ENCODE peak calls at places on chromosomes 13 and 19, in seven cellular contexts. One of them, this sample, is unnamed.

GRCh38 chr13:113835461-113836274 is 28.2 kb downstream of the GAS6 start:
- DNase-seq in AG08395: peak
- DNase-seq in head of caudate nucleus: no peak
- DNase-seq in choroid plexus epithelial cell: peak
- DNase-seq in natural killer cell: no peak
- DNase-seq in activated CD4-positive, alpha-beta T cell treated with anti-CD3 and anti-CD28 coated beads for 1 hour: no peak
- DNase-seq in stimulated activated CD8-positive, alpha-beta memory T cell treated with anti-CD3 and anti-CD28 coated beads, Interleukin-4, amount 100 ng/mL, for 1 hour: no peak
- DNase-seq in this sample: no peak

GRCh38 chr13:89136678-89137077 is 1465.5 kb downstream of the SLITRK5 start:
- DNase-seq in natural killer cell: no peak
- DNase-seq in choroid plexus epithelial cell: peak
- DNase-seq in activated CD4-positive, alpha-beta T cell treated with anti-CD3 and anti-CD28 coated beads for 1 hour: no peak
- DNase-seq in stimulated activated CD8-positive, alpha-beta memory T cell treated with anti-CD3 and anti-CD28 coated beads, Interleukin-4, amount 100 ng/mL, for 1 hour: no peak
- DNase-seq in AG08395: peak
- DNase-seq in head of caudate nucleus: no peak
- DNase-seq in this sample: no peak

GRCh38 chr19:7851623-7852500 is 21.8 kb downstream of the EVI5L start:
- DNase-seq in head of caudate nucleus: peak
- DNase-seq in stimulated activated CD8-positive, alpha-beta memory T cell treated with anti-CD3 and anti-CD28 coated beads, Interleukin-4, amount 100 ng/mL, for 1 hour: no peak
- DNase-seq in activated CD4-positive, alpha-beta T cell treated with anti-CD3 and anti-CD28 coated beads for 1 hour: no peak
- DNase-seq in choroid plexus epithelial cell: no peak
- DNase-seq in natural killer cell: no peak
- DNase-seq in AG08395: no peak
- DNase-seq in this sample: no peak

GRCh38 chr13:88248393-88248792 is 577.2 kb downstream of the SLITRK5 start:
- DNase-seq in choroid plexus epithelial cell: no peak
- DNase-seq in head of caudate nucleus: no peak
- DNase-seq in activated CD4-positive, alpha-beta T cell treated with anti-CD3 and anti-CD28 coated beads for 1 hour: no peak
- DNase-seq in AG08395: no peak
- DNase-seq in natural killer cell: no peak
- DNase-seq in stimulated activated CD8-positive, alpha-beta memory T cell treated with anti-CD3 and anti-CD28 coated beads, Interleukin-4, amount 100 ng/mL, for 1 hour: no peak
- DNase-seq in this sample: no peak

GRCh38 chr13:44218501-44219240 is 155.0 kb upstream of the SERP2 start:
- DNase-seq in AG08395: no peak
- DNase-seq in stimulated activated CD8-positive, alpha-beta memory T cell treated with anti-CD3 and anti-CD28 coated beads, Interleukin-4, amount 100 ng/mL, for 1 hour: no peak
- DNase-seq in choroid plexus epithelial cell: peak
- DNase-seq in head of caudate nucleus: no peak
- DNase-seq in natural killer cell: no peak
- DNase-seq in activated CD4-positive, alpha-beta T cell treated with anti-CD3 and anti-CD28 coated beads for 1 hour: no peak
- DNase-seq in this sample: no peak

GRCh38 chr13:78657699-78658629 is 991 bp downstream of the OBI1 start:
- DNase-seq in activated CD4-positive, alpha-beta T cell treated with anti-CD3 and anti-CD28 coated beads for 1 hour: no peak
- DNase-seq in stimulated activated CD8-positive, alpha-beta memory T cell treated with anti-CD3 and anti-CD28 coated beads, Interleukin-4, amount 100 ng/mL, for 1 hour: no peak
- DNase-seq in head of caudate nucleus: no peak
- DNase-seq in AG08395: peak
- DNase-seq in natural killer cell: no peak
- DNase-seq in choroid plexus epithelial cell: peak
- DNase-seq in this sample: no peak

GRCh38 chr13:66528903-66529576 is 701.1 kb downstream of the PCDH9 start:
- DNase-seq in AG08395: no peak
- DNase-seq in activated CD4-positive, alpha-beta T cell treated with anti-CD3 and anti-CD28 coated beads for 1 hour: no peak
- DNase-seq in choroid plexus epithelial cell: no peak
- DNase-seq in natural killer cell: no peak
- DNase-seq in head of caudate nucleus: no peak
- DNase-seq in stimulated activated CD8-positive, alpha-beta memory T cell treated with anti-CD3 and anti-CD28 coated beads, Interleukin-4, amount 100 ng/mL, for 1 hour: no peak
- DNase-seq in this sample: no peak

GRCh38 chr19:9836021-9836420 is 903 bp downstream of the PIN1 start:
- DNase-seq in head of caudate nucleus: no peak
- DNase-seq in stimulated activated CD8-positive, alpha-beta memory T cell treated with anti-CD3 and anti-CD28 coated beads, Interleukin-4, amount 100 ng/mL, for 1 hour: no peak
- DNase-seq in AG08395: peak
- DNase-seq in choroid plexus epithelial cell: peak
- DNase-seq in natural killer cell: no peak
- DNase-seq in activated CD4-positive, alpha-beta T cell treated with anti-CD3 and anti-CD28 coated beads for 1 hour: no peak
- DNase-seq in this sample: peak

GRCh38 chr13:23980160-23980551 is 82.9 kb upstream of the C1QTNF9B start:
- DNase-seq in activated CD4-positive, alpha-beta T cell treated with anti-CD3 and anti-CD28 coated beads for 1 hour: peak
- DNase-seq in natural killer cell: peak
- DNase-seq in head of caudate nucleus: peak
- DNase-seq in choroid plexus epithelial cell: peak
- DNase-seq in AG08395: peak
- DNase-seq in stimulated activated CD8-positive, alpha-beta memory T cell treated with anti-CD3 and anti-CD28 coated beads, Interleukin-4, amount 100 ng/mL, for 1 hour: peak
- DNase-seq in this sample: peak

GRCh38 chr13:96090240-96091101 is 564 bp downstream of the HS6ST3 start:
- DNase-seq in natural killer cell: no peak
- DNase-seq in head of caudate nucleus: peak
- DNase-seq in AG08395: peak
- DNase-seq in choroid plexus epithelial cell: peak
- DNase-seq in stimulated activated CD8-positive, alpha-beta memory T cell treated with anti-CD3 and anti-CD28 coated beads, Interleukin-4, amount 100 ng/mL, for 1 hour: no peak
- DNase-seq in activated CD4-positive, alpha-beta T cell treated with anti-CD3 and anti-CD28 coated beads for 1 hour: no peak
- DNase-seq in this sample: no peak

GRCh38 chr13:79434578-79434977 is 28.5 kb upstream of the RBM26 start:
- DNase-seq in stimulated activated CD8-positive, alpha-beta memory T cell treated with anti-CD3 and anti-CD28 coated beads, Interleukin-4, amount 100 ng/mL, for 1 hour: no peak
- DNase-seq in choroid plexus epithelial cell: peak
- DNase-seq in head of caudate nucleus: no peak
- DNase-seq in natural killer cell: no peak
- DNase-seq in activated CD4-positive, alpha-beta T cell treated with anti-CD3 and anti-CD28 coated beads for 1 hour: no peak
- DNase-seq in AG08395: peak
- DNase-seq in this sample: no peak

GRCh38 chr13:73428137-73428536 is 369.3 kb downstream of the KLF5 start:
- DNase-seq in choroid plexus epithelial cell: peak
- DNase-seq in AG08395: no peak
- DNase-seq in stimulated activated CD8-positive, alpha-beta memory T cell treated with anti-CD3 and anti-CD28 coated beads, Interleukin-4, amount 100 ng/mL, for 1 hour: no peak
- DNase-seq in activated CD4-positive, alpha-beta T cell treated with anti-CD3 and anti-CD28 coated beads for 1 hour: no peak
- DNase-seq in head of caudate nucleus: no peak
- DNase-seq in natural killer cell: no peak
- DNase-seq in this sample: no peak

GRCh38 chr19:48348039-48348438 is 15.7 kb downstream of the TMEM143 start:
- DNase-seq in stimulated activated CD8-positive, alpha-beta memory T cell treated with anti-CD3 and anti-CD28 coated beads, Interleukin-4, amount 100 ng/mL, for 1 hour: no peak
- DNase-seq in choroid plexus epithelial cell: peak
- DNase-seq in head of caudate nucleus: no peak
- DNase-seq in activated CD4-positive, alpha-beta T cell treated with anti-CD3 and anti-CD28 coated beads for 1 hour: no peak
- DNase-seq in AG08395: peak
- DNase-seq in natural killer cell: no peak
- DNase-seq in this sample: no peak

GRCh38 chr13:32752997-32753606 is 166.8 kb downstream of the PDS5B start:
- DNase-seq in activated CD4-positive, alpha-beta T cell treated with anti-CD3 and anti-CD28 coated beads for 1 hour: no peak
- DNase-seq in stimulated activated CD8-positive, alpha-beta memory T cell treated with anti-CD3 and anti-CD28 coated beads, Interleukin-4, amount 100 ng/mL, for 1 hour: no peak
- DNase-seq in choroid plexus epithelial cell: no peak
- DNase-seq in natural killer cell: no peak
- DNase-seq in AG08395: no peak
- DNase-seq in head of caudate nucleus: no peak
- DNase-seq in this sample: no peak

GRCh38 chr13:22561581-22561980 is 619.2 kb upstream of the SGCG start:
- DNase-seq in activated CD4-positive, alpha-beta T cell treated with anti-CD3 and anti-CD28 coated beads for 1 hour: no peak
- DNase-seq in choroid plexus epithelial cell: no peak
- DNase-seq in head of caudate nucleus: no peak
- DNase-seq in natural killer cell: no peak
- DNase-seq in AG08395: no peak
- DNase-seq in stimulated activated CD8-positive, alpha-beta memory T cell treated with anti-CD3 and anti-CD28 coated beads, Interleukin-4, amount 100 ng/mL, for 1 hour: no peak
- DNase-seq in this sample: no peak

GRCh38 chr13:105773887-105774538 is 761.4 kb downstream of the EFNB2 start:
- DNase-seq in choroid plexus epithelial cell: peak
- DNase-seq in AG08395: no peak
- DNase-seq in head of caudate nucleus: no peak
- DNase-seq in natural killer cell: no peak
- DNase-seq in stimulated activated CD8-positive, alpha-beta memory T cell treated with anti-CD3 and anti-CD28 coated beads, Interleukin-4, amount 100 ng/mL, for 1 hour: no peak
- DNase-seq in activated CD4-positive, alpha-beta T cell treated with anti-CD3 and anti-CD28 coated beads for 1 hour: no peak
- DNase-seq in this sample: no peak

GRCh38 chr13:86585826-86586225 is 786.6 kb upstream of the SLITRK6 start:
- DNase-seq in activated CD4-positive, alpha-beta T cell treated with anti-CD3 and anti-CD28 coated beads for 1 hour: no peak
- DNase-seq in stimulated activated CD8-positive, alpha-beta memory T cell treated with anti-CD3 and anti-CD28 coated beads, Interleukin-4, amount 100 ng/mL, for 1 hour: no peak
- DNase-seq in head of caudate nucleus: no peak
- DNase-seq in choroid plexus epithelial cell: peak
- DNase-seq in natural killer cell: no peak
- DNase-seq in AG08395: peak
- DNase-seq in this sample: no peak

This sample was measured in Kasumi-1.